ENCODE peak calls at places on chromosomes 16 and 17, in six cellular contexts. D is cardiac muscle cell, V is left ventricle myocardium inferior, I is cardiac fibroblast, F is brain microvascular endothelial cell, H is kidney epithelial cell. M is an unnamed sample.

GRCh38 chr16:86483-86952 is 8.5 kb downstream of the MPG start:
- DNase-seq in D (no peak), V (no peak), I (no peak), F (no peak), H (no peak), M (no peak)

GRCh38 chr17:74442670-74443515 is 11.0 kb downstream of the GPRC5C start:
- DNase-seq in D (peak), V (peak), I (peak), F (no peak), H (peak), M (no peak)

GRCh38 chr16:14500791-14501190 is 129.3 kb downstream of the PARN start:
- DNase-seq in D (no peak), V (no peak), I (no peak), F (no peak), H (no peak), M (no peak)

GRCh38 chr16:28179354-28179753 is 32.4 kb downstream of the XPO6 start:
- DNase-seq in D (no peak), V (no peak), I (no peak), F (no peak), H (no peak), M (no peak)

GRCh38 chr17:32847977-32848376 is 28.9 kb downstream of the MYO1D start:
- DNase-seq in D (no peak), V (no peak), I (no peak), F (no peak), H (no peak), M (no peak)

GRCh38 chr16:88651276-88651988 is 579 bp upstream of the CYBA start:
- DNase-seq in D (no peak), V (peak), I (no peak), F (peak), H (peak), M (no peak)

GRCh38 chr17:73320601-73321264 is 8.9 kb upstream of the CDC42EP4 start:
- DNase-seq in D (no peak), V (no peak), I (no peak), F (no peak), H (no peak), M (no peak)

GRCh38 chr16:52861614-52862022 is 191.1 kb downstream of the CHD9NB start:
- DNase-seq in D (peak), V (no peak), I (peak), F (peak), H (no peak), M (no peak)

GRCh38 chr16:10834130-10834529 is 15.5 kb upstream of the TVP23A start:
- DNase-seq in D (no peak), V (no peak), I (no peak), F (no peak), H (no peak), M (no peak)

GRCh38 chr17:7803981-7804380 is 30.0 kb upstream of the KDM6B start:
- DNase-seq in D (peak), V (no peak), I (peak), F (no peak), H (no peak), M (no peak)

GRCh38 chr17:42761638-42762037 is 611 bp downstream of the RAMP2 start:
- DNase-seq in D (no peak), V (no peak), I (no peak), F (no peak), H (no peak), M (no peak)

GRCh38 chr16:69796285-69797118 is 34.4 kb downstream of the WWP2 start:
- DNase-seq in D (peak), V (no peak), I (peak), F (peak), H (peak), M (peak)

GRCh38 chr16:61014869-61015268 is 1021.4 kb downstream of the CDH8 start:
- DNase-seq in D (no peak), V (no peak), I (no peak), F (no peak), H (no peak), M (no peak)

GRCh38 chr17:20267459-20267842 is 199.9 kb downstream of the LGALS9B start:
- DNase-seq in D (peak), V (no peak), I (peak), F (no peak), H (no peak), M (no peak)

GRCh38 chr17:42577140-42577531 is 393 bp downstream of the PSMC3IP start:
- DNase-seq in D (no peak), V (no peak), I (no peak), F (no peak), H (no peak), M (no peak)

GRCh38 chr17:41695954-41696720 is 7.5 kb downstream of the EIF1 start:
- DNase-seq in D (peak), V (no peak), I (peak), F (no peak), H (no peak), M (no peak)

GRCh38 chr17:38592487-38592886 is 13.3 kb downstream of the SRCIN1 start:
- DNase-seq in D (no peak), V (no peak), I (no peak), F (no peak), H (no peak), M (no peak)

GRCh38 chr16:24838554-24839266 is 7.1 kb upstream of the SLC5A11 start:
- DNase-seq in D (peak), V (no peak), I (peak), F (peak), H (peak), M (peak)

GRCh38 chr16:65392831-65393565 is 271.1 kb upstream of the CDH11 start:
- DNase-seq in D (no peak), V (no peak), I (no peak), F (no peak), H (no peak), M (no peak)

GRCh38 chr16:89904606-89905510 is 13.8 kb upstream of the MC1R start:
- DNase-seq in D (no peak), V (no peak), I (no peak), F (no peak), H (no peak), M (no peak)

GRCh38 chr16:83952940-83953795 is at the start of gene OSGIN1:
- DNase-seq in D (peak), V (peak), I (peak), F (peak), H (peak), M (peak)

GRCh38 chr16:86692476-86692875 is 114.1 kb downstream of the FOXL1 start:
- DNase-seq in D (no peak), V (no peak), I (no peak), F (no peak), H (no peak), M (no peak)

GRCh38 chr16:1559446-1559975 is 26.0 kb downstream of the TMEM204 start:
- DNase-seq in D (no peak), V (no peak), I (no peak), F (no peak), H (no peak), M (no peak)

GRCh38 chr17:28042721-28043291 is 329 bp downstream of the NLK start:
- DNase-seq in D (no peak), V (no peak), I (no peak), F (no peak), H (no peak), M (no peak)
- H3K4me3 ChIP-seq in D (peak), V (peak), I (peak), F (peak), H (no peak), M (peak)

GRCh38 chr17:55238931-55239297 is 25.8 kb upstream of the HLF start:
- DNase-seq in D (no peak), V (no peak), I (peak), F (no peak), H (no peak), M (no peak)
- TF ChIP-seq CTCF in D (no peak), V (peak), I (no peak), F (no peak), H (peak), M (no peak)

GRCh38 chr16:2902337-2903130 is 9.2 kb upstream of the FLYWCH1 start:
- DNase-seq in D (no peak), V (no peak), I (no peak), F (no peak), H (no peak), M (no peak)
- H3K4me3 ChIP-seq in D (no peak), V (no peak), I (no peak), F (no peak), H (no peak), M (no peak)

GRCh38 chr16:54817432-54817831 is 113.2 kb upstream of the IRX5 start:
- DNase-seq in D (peak), V (no peak), I (peak), F (no peak), H (no peak), M (peak)
- TF ChIP-seq CTCF in D (peak), V (peak), I (peak), F (peak), H (peak), M (peak)

GRCh38 chr17:47851764-47852112 is 775 bp upstream of the SP6 start:
- DNase-seq in D (no peak), V (no peak), I (no peak), F (no peak), H (no peak), M (no peak)

GRCh38 chr17:47850373-47850691 is 631 bp downstream of the SP6 start:
- DNase-seq in D (no peak), V (no peak), I (no peak), F (no peak), H (no peak), M (no peak)

GRCh38 chr17:47852113-47852949 is 1.4 kb upstream of the SP6 start:
- DNase-seq in D (no peak), V (no peak), I (no peak), F (no peak), H (no peak), M (no peak)

GRCh38 chr17:47853616-47854015 is 2.7 kb upstream of the SP6 start:
- DNase-seq in D (no peak), V (no peak), I (no peak), F (no peak), H (no peak), M (no peak)

DNA sequence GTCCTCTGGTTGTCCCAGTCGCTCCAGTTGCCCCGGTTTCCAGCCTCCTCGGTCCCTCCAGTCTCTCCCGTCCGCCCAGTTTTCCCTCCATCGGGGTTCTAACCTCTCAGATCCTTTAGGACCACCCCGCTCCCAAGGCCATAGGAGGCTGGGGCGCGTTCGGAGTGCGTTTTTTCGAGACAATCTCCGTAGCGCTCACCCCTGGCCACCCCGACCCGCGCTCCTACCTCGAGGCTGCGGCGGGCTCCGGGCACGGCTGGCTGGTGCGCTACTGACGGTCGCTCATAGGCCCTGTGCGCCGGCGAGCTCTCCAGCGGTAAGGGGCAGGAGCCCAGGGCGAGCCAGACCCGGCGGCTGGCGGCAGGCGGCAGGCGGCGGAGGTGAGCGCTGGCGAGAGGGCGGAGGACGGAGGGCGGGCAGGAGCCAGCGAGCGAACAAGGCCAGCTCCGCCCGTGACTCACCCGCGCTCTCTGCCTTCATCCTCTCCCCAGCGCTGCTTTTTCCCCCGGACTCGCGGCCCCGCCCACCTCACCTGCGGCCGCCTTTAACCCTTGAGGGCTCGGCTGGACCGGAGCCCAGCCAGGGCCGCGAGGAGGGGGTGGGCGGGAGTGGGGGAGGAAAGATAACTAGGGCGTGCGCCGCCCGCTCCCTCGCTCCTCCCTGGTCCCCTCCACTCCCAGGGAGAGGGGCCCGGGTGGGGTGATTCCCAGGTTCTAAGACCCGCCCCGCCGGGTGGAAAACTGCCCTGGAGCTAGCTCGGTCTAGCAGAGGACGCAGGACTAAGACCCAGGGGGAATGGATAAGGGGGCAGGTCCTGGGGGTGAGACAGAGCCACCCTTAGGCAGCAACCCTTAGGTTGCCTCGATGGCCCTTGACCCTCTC is at the start of gene SP6:
- DNase-seq in D (peak), V (peak), I (peak), F (peak), H (peak), M (no peak)
- H3K4me3 ChIP-seq in D (peak), V (peak), I (peak), F (no peak), H (peak), M (peak)

GRCh38 chr17:58671969-58672368 is 19.9 kb downstream of the TEX14 start:
- DNase-seq in D (no peak), V (no peak), I (no peak), F (no peak), H (no peak), M (no peak)
- TF ChIP-seq CTCF in D (no peak), V (no peak), I (no peak), F (no peak), H (no peak), M (no peak)

DNA sequence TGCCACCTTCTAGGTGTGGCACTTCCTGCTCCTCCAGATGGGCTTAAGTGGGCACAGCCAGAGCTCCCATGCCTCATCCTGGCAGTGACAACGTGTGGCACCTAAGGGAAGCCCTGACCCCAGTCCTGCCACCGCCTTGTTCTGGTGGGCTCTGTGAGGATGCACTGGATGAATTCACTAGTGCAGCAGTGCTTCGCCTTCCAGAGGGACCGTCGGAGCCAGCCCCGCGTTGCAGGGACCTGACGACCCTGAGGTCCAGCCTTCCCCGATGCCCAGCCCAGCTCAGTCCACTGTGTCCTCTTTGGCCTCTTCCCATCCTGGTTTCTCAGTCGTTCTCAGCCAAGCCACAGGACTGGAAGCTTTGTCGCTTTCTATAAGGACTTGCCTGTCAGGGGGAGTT is 399.8 kb downstream of the SEC14L1 start:
- DNase-seq in D (no peak), V (no peak), I (no peak), F (no peak), H (no peak), M (no peak)
- H3K4me3 ChIP-seq in D (no peak), V (no peak), I (no peak), F (no peak), H (no peak), M (no peak)

GRCh38 chr17:37220609-37220953 is 155.2 kb upstream of the C17orf78 start:
- DNase-seq in D (peak), V (no peak), I (peak), F (peak), H (no peak), M (no peak)

GRCh38 chr17:37225458-37225857 is 150.3 kb upstream of the C17orf78 start:
- DNase-seq in D (no peak), V (no peak), I (no peak), F (no peak), H (no peak), M (no peak)

GRCh38 chr17:37219876-37220608 is 155.7 kb upstream of the C17orf78 start:
- DNase-seq in D (no peak), V (no peak), I (no peak), F (no peak), H (no peak), M (no peak)

GRCh38 chr17:37218849-37219248 is 156.9 kb upstream of the C17orf78 start:
- DNase-seq in D (no peak), V (no peak), I (no peak), F (no peak), H (no peak), M (no peak)

DNA sequence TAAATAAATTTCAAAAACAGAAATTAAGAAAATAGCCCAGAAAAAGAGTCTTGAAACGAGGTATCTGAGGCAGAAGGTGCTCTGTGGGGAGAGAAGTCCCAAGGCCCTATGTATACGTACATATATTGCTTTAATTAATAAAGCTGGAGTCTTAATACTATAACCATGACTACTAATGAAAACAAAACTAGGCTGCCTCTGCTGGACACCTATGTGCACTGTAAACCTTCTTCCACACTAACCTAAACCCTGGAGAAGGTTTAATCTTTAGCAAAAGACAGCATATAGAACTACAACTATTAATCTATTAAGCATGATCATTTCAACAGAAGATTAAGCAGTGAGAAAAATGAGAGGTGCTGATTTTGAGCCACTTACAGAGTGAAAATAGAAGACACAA is 153.9 kb upstream of the C17orf78 start:
- DNase-seq in D (no peak), V (no peak), I (no peak), F (no peak), H (no peak), M (no peak)
- TF ChIP-seq CTCF in D (no peak), V (no peak), I (peak), F (peak), H (peak), M (peak)

GRCh38 chr16:66548068-66548467 is 1.9 kb downstream of the TK2 start:
- DNase-seq in D (no peak), V (no peak), I (no peak), F (no peak), H (no peak), M (no peak)
- H3K4me3 ChIP-seq in D (no peak), V (peak), I (no peak), F (no peak), H (no peak), M (no peak)